ENCODE peak calls at places on chromosomes 3 and 15, in four cellular contexts. One of them, this sample, is unnamed.

GRCh38 chr3:103517013-103517412 is 1082.2 kb downstream of the ZPLD1 start:
- DNase-seq in heart left ventricle: no peak
- DNase-seq in fibroblast of lung: no peak
- DNase-seq in ascending aorta: no peak
- DNase-seq in this sample: no peak

GRCh38 chr15:90885432-90886290 is 1.4 kb downstream of the FES start:
- DNase-seq in heart left ventricle: peak; percentile 91
- DNase-seq in ascending aorta: peak; percentile 36
- DNase-seq in fibroblast of lung: peak; percentile 42
- DNase-seq in this sample: no peak

GRCh38 chr3:166498439-166498838 is 661.2 kb upstream of the BCHE start:
- DNase-seq in heart left ventricle: no peak
- DNase-seq in fibroblast of lung: no peak
- DNase-seq in ascending aorta: no peak
- DNase-seq in this sample: no peak

GRCh38 chr3:97957617-97958311 is 14.5 kb downstream of the RIOX2 start:
- DNase-seq in fibroblast of lung: no peak
- DNase-seq in heart left ventricle: no peak
- DNase-seq in ascending aorta: no peak
- DNase-seq in this sample: no peak

GRCh38 chr3:53721187-53721946 is 124.9 kb downstream of the CHDH start:
- DNase-seq in ascending aorta: no peak
- DNase-seq in heart left ventricle: no peak
- DNase-seq in fibroblast of lung: peak; percentile 49
- DNase-seq in this sample: no peak

GRCh38 chr3:15071699-15072098 is 6.6 kb upstream of the MRPS25 start:
- DNase-seq in ascending aorta: no peak
- DNase-seq in fibroblast of lung: no peak
- DNase-seq in heart left ventricle: no peak
- DNase-seq in this sample: no peak

GRCh38 chr3:81218023-81218422 is 543.4 kb downstream of the GBE1 start:
- DNase-seq in heart left ventricle: no peak
- DNase-seq in fibroblast of lung: peak; percentile 49
- DNase-seq in ascending aorta: no peak
- DNase-seq in this sample: no peak

GRCh38 chr15:100918034-100918689 is 995 bp upstream of the LRRK1 start:
- DNase-seq in heart left ventricle: peak; percentile 89
- DNase-seq in ascending aorta: peak; percentile 36
- DNase-seq in fibroblast of lung: peak; percentile 69
- DNase-seq in this sample: peak; percentile 32

GRCh38 chr3:168071971-168072645 is 23.6 kb downstream of the GOLIM4 start:
- DNase-seq in fibroblast of lung: no peak
- DNase-seq in heart left ventricle: no peak
- DNase-seq in ascending aorta: no peak
- DNase-seq in this sample: no peak

GRCh38 chr3:11302444-11302843 is 30.2 kb downstream of the ATG7 start:
- DNase-seq in heart left ventricle: no peak
- DNase-seq in ascending aorta: no peak
- DNase-seq in fibroblast of lung: no peak
- DNase-seq in this sample: no peak

GRCh38 chr15:101009176-101009575 is 90.0 kb downstream of the LRRK1 start:
- DNase-seq in heart left ventricle: no peak
- DNase-seq in fibroblast of lung: no peak
- DNase-seq in ascending aorta: no peak
- DNase-seq in this sample: no peak

GRCh38 chr3:57064615-57065014 is 4.2 kb downstream of the SPATA12 start:
- DNase-seq in ascending aorta: no peak
- DNase-seq in fibroblast of lung: no peak
- DNase-seq in heart left ventricle: no peak
- DNase-seq in this sample: no peak

GRCh38 chr3:139199421-139200010 is 144.3 kb upstream of the MRPS22 start:
- DNase-seq in ascending aorta: no peak
- DNase-seq in heart left ventricle: no peak
- DNase-seq in fibroblast of lung: no peak
- DNase-seq in this sample: no peak

GRCh38 chr3:99651561-99651960 is 13.2 kb downstream of the COL8A1 start:
- DNase-seq in fibroblast of lung: peak; percentile 85
- DNase-seq in ascending aorta: no peak
- DNase-seq in heart left ventricle: no peak
- DNase-seq in this sample: no peak

GRCh38 chr15:69117431-69117841 is 43.0 kb upstream of the GLCE start:
- DNase-seq in fibroblast of lung: no peak
- DNase-seq in heart left ventricle: no peak
- DNase-seq in ascending aorta: no peak
- DNase-seq in this sample: no peak

GRCh38 chr3:135531996-135532395 is 433.5 kb upstream of the PPP2R3A start:
- DNase-seq in ascending aorta: no peak
- DNase-seq in heart left ventricle: no peak
- DNase-seq in fibroblast of lung: no peak
- DNase-seq in this sample: no peak

GRCh38 chr15:60265057-60265456 is 132.7 kb downstream of the ANXA2 start:
- DNase-seq in ascending aorta: no peak
- DNase-seq in heart left ventricle: no peak
- DNase-seq in fibroblast of lung: no peak
- DNase-seq in this sample: no peak

GRCh38 chr3:30557904-30558303 is 48.5 kb upstream of the TGFBR2 start:
- DNase-seq in ascending aorta: no peak
- DNase-seq in fibroblast of lung: no peak
- DNase-seq in heart left ventricle: no peak
- DNase-seq in this sample: no peak

GRCh38 chr3:120364101-120364500 is 14.9 kb upstream of the LRRC58 start:
- DNase-seq in fibroblast of lung: no peak
- DNase-seq in heart left ventricle: no peak
- DNase-seq in ascending aorta: no peak
- DNase-seq in this sample: no peak

GRCh38 chr3:126555795-126556636 is 2.7 kb downstream of the C3orf22 start:
- DNase-seq in ascending aorta: no peak
- DNase-seq in heart left ventricle: peak; percentile 25
- DNase-seq in fibroblast of lung: no peak
- DNase-seq in this sample: no peak

GRCh38 chr3:184630861-184631260 is 69.3 kb downstream of the EPHB3 start:
- DNase-seq in fibroblast of lung: no peak
- DNase-seq in ascending aorta: no peak
- DNase-seq in heart left ventricle: no peak
- DNase-seq in this sample: no peak

GRCh38 chr3:184632551-184632950 is 71.0 kb downstream of the EPHB3 start:
- DNase-seq in heart left ventricle: no peak
- DNase-seq in ascending aorta: no peak
- DNase-seq in fibroblast of lung: no peak
- DNase-seq in this sample: no peak

GRCh38 chr3:184629555-184630160 is 68.1 kb downstream of the EPHB3 start:
- DNase-seq in heart left ventricle: no peak
- DNase-seq in fibroblast of lung: no peak
- DNase-seq in ascending aorta: no peak
- DNase-seq in this sample: no peak

GRCh38 chr3:184633185-184633584 is 71.6 kb downstream of the EPHB3 start:
- DNase-seq in ascending aorta: no peak
- DNase-seq in fibroblast of lung: no peak
- DNase-seq in heart left ventricle: no peak
- DNase-seq in this sample: no peak

GRCh38 chr3:184631339-184631965 is 69.9 kb downstream of the EPHB3 start:
- DNase-seq in fibroblast of lung: no peak
- DNase-seq in ascending aorta: no peak
- DNase-seq in heart left ventricle: no peak
- DNase-seq in this sample: no peak
- H3K4me1 ChIP-seq in fibroblast of lung: no peaks in the 10 kb centered on the region
- H3K4me1 ChIP-seq in ascending aorta: no peaks in the 10 kb centered on the region
- H3K4me1 ChIP-seq in heart left ventricle: no peaks in the 10 kb centered on the region
- H3K4me1 ChIP-seq in this sample: no peaks in the 10 kb centered on the region

GRCh38 chr3:13017361-13018038 is 55.7 kb downstream of the IQSEC1 start:
- DNase-seq in heart left ventricle: no peak
- DNase-seq in fibroblast of lung: no peak
- DNase-seq in ascending aorta: no peak
- DNase-seq in this sample: no peak

GRCh38 chr3:13019706-13020105 is 53.5 kb downstream of the IQSEC1 start:
- DNase-seq in heart left ventricle: no peak
- DNase-seq in ascending aorta: no peak
- DNase-seq in fibroblast of lung: no peak
- DNase-seq in this sample: no peak

GRCh38 chr3:13019243-13019701 is 54.0 kb downstream of the IQSEC1 start:
- DNase-seq in ascending aorta: no peak
- DNase-seq in heart left ventricle: peak; percentile 85
- DNase-seq in fibroblast of lung: peak; percentile 90
- DNase-seq in this sample: no peak

GRCh38 chr3:13018039-13018431 is 55.2 kb downstream of the IQSEC1 start:
- DNase-seq in ascending aorta: no peak
- DNase-seq in fibroblast of lung: no peak
- DNase-seq in heart left ventricle: no peak
- DNase-seq in this sample: no peak

GRCh38 chr3:13018561-13019242 is 54.5 kb downstream of the IQSEC1 start:
- DNase-seq in heart left ventricle: no peak
- DNase-seq in fibroblast of lung: no peak
- DNase-seq in ascending aorta: no peak
- DNase-seq in this sample: no peak
- H3K4me3 ChIP-seq in heart left ventricle: peak overlapping the region; percentile 27
- H3K4me3 ChIP-seq in fibroblast of lung: no peak overlapping the region
- H3K4me3 ChIP-seq in ascending aorta: peak overlapping the region; percentile 52
- H3K4me3 ChIP-seq in this sample: peak overlapping the region; percentile 70

GRCh38 chr15:88506628-88507027 is 39.1 kb downstream of the MRPS11 start:
- DNase-seq in fibroblast of lung: no peak
- DNase-seq in heart left ventricle: no peak
- DNase-seq in ascending aorta: no peak
- DNase-seq in this sample: no peak
- H3K36me3 ChIP-seq in fibroblast of lung: no peaks in the 10 kb centered on the region
- H3K36me3 ChIP-seq in heart left ventricle: no peaks in the 10 kb centered on the region
- H3K36me3 ChIP-seq in ascending aorta: peaks cover 65% of the 10 kb centered on the region
- H3K36me3 ChIP-seq in this sample: peaks cover 15% of the 10 kb centered on the region

DNA sequence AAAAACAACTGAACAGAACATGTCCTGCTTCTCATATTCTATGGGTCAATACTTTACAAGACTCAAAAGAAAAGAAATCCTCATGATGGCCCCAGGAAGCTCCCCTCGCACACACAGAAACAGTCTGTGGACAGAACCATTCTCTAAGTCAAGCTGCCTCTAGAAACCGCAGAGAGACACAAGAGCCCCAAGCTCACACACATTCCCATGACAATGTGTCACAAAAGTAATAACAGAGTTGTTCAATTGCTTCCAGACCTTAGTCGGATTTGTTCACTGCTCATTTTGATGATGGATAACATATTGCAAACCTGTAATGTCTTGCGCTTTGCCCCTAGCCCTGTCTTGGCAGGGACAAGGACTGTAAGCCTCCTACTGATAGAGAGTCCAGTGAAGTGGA is 60.9 kb downstream of the UMPS start:
- DNase-seq in ascending aorta: no peak
- DNase-seq in heart left ventricle: no peak
- DNase-seq in fibroblast of lung: peak; percentile 77
- DNase-seq in this sample: no peak
- H3K4me1 ChIP-seq in ascending aorta: peaks cover 62% of the 10 kb centered on the region
- H3K4me1 ChIP-seq in heart left ventricle: peaks cover 33% of the 10 kb centered on the region
- H3K4me1 ChIP-seq in fibroblast of lung: peaks cover 26% of the 10 kb centered on the region
- H3K4me1 ChIP-seq in this sample: peaks cover 32% of the 10 kb centered on the region

GRCh38 chr3:17752441-17752840 is 10.0 kb upstream of the TBC1D5 start:
- DNase-seq in fibroblast of lung: no peak
- DNase-seq in heart left ventricle: no peak
- DNase-seq in ascending aorta: no peak
- DNase-seq in this sample: no peak

GRCh38 chr3:17749281-17749680 is 6.8 kb upstream of the TBC1D5 start:
- DNase-seq in heart left ventricle: no peak
- DNase-seq in fibroblast of lung: no peak
- DNase-seq in ascending aorta: no peak
- DNase-seq in this sample: no peak

GRCh38 chr3:17747184-17747889 is 4.9 kb upstream of the TBC1D5 start:
- DNase-seq in fibroblast of lung: peak; percentile 19
- DNase-seq in ascending aorta: no peak
- DNase-seq in heart left ventricle: no peak
- DNase-seq in this sample: no peak

GRCh38 chr3:17747890-17748247 is 5.4 kb upstream of the TBC1D5 start:
- DNase-seq in fibroblast of lung: no peak
- DNase-seq in ascending aorta: no peak
- DNase-seq in heart left ventricle: no peak
- DNase-seq in this sample: no peak

GRCh38 chr3:17749705-17750293 is 7.4 kb upstream of the TBC1D5 start:
- DNase-seq in fibroblast of lung: no peak
- DNase-seq in heart left ventricle: no peak
- DNase-seq in ascending aorta: no peak
- DNase-seq in this sample: no peak
- H3K4me3 ChIP-seq in fibroblast of lung: no peak overlapping the region
- H3K4me3 ChIP-seq in heart left ventricle: no peak overlapping the region
- H3K4me3 ChIP-seq in ascending aorta: no peak overlapping the region
- H3K4me3 ChIP-seq in this sample: peak overlapping the region; percentile 45

GRCh38 chr3:8542190-8542980 is 40.8 kb downstream of the LMCD1 start:
- DNase-seq in fibroblast of lung: no peak
- DNase-seq in ascending aorta: no peak
- DNase-seq in heart left ventricle: no peak
- DNase-seq in this sample: no peak
- H3K36me3 ChIP-seq in fibroblast of lung: peaks cover 2% of the 10 kb centered on the region
- H3K36me3 ChIP-seq in ascending aorta: peaks cover 100% of the 10 kb centered on the region
- H3K36me3 ChIP-seq in heart left ventricle: peaks cover 18% of the 10 kb centered on the region
- H3K36me3 ChIP-seq in this sample: peaks cover 78% of the 10 kb centered on the region

GRCh38 chr15:85029221-85029620 is 47.6 kb downstream of the PDE8A start:
- DNase-seq in fibroblast of lung: no peak
- DNase-seq in heart left ventricle: no peak
- DNase-seq in ascending aorta: no peak
- DNase-seq in this sample: no peak

GRCh38 chr15:85031086-85031943 is 49.7 kb downstream of the PDE8A start:
- DNase-seq in ascending aorta: no peak
- DNase-seq in fibroblast of lung: no peak
- DNase-seq in heart left ventricle: no peak
- DNase-seq in this sample: no peak

GRCh38 chr15:85028416-85028815 is 46.8 kb downstream of the PDE8A start:
- DNase-seq in ascending aorta: no peak
- DNase-seq in heart left ventricle: no peak
- DNase-seq in fibroblast of lung: no peak
- DNase-seq in this sample: no peak

GRCh38 chr15:85031944-85032587 is 50.4 kb downstream of the PDE8A start:
- DNase-seq in fibroblast of lung: no peak
- DNase-seq in heart left ventricle: no peak
- DNase-seq in ascending aorta: no peak
- DNase-seq in this sample: no peak

DNA sequence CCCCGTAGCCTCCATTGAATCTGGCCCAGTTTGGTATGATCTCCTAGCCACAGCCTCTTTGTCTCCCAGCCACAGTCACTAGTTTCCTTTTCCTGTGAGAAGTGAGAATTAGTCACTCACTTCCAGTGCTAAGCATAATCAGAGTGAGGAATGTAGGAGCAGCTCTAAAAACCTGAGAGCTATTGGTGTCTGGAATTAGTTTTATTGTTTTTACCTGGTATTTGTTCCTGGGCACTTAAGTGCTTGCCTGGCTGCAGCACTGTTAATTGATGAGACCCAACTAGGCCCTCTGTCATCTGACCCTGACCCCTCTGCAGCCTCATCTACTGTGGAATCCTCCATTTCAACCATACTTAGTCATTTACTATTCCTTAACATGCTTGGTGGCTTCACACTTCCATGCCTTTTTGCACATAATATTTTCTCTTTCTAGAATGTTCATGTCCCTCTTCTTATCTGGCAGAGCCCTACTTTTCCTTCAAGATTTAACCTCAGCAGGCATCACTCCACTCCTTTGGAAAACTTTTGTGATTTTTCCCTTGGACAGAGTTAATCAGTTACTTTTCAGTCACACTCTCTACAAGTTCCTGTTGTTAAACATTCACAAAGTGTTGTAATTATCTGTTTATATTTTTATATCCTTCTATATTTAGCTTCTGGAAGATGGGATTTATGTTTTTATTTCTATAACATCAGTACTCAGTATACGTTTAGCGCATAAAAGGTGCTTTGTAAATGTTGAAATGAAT is 48.8 kb downstream of the PDE8A start:
- DNase-seq in heart left ventricle: no peak
- DNase-seq in ascending aorta: no peak
- DNase-seq in fibroblast of lung: peak; percentile 79
- DNase-seq in this sample: no peak
- H3K4me1 ChIP-seq in heart left ventricle: peaks cover 30% of the 10 kb centered on the region
- H3K4me1 ChIP-seq in ascending aorta: peaks cover 28% of the 10 kb centered on the region
- H3K4me1 ChIP-seq in fibroblast of lung: no peaks in the 10 kb centered on the region
- H3K4me1 ChIP-seq in this sample: peaks cover 43% of the 10 kb centered on the region